ENCODE peak calls at places on chromosomes 13 and 19, in eight cellular contexts. J, H, Z, B, L, Q, T and N are unnamed samples.
A peak's percentile ranks its signal among the peaks of the same experiment; 100 is the strongest.

GRCh38 chr19:5170329-5170745 is 170.3 kb downstream of the PTPRS start:
- DNase-seq in J (peak; percentile 34), H (no peak), Z (peak; percentile 45), B (peak; percentile 30), Q (no peak), L (no peak), T (peak; percentile 34), N (peak; percentile 41)

GRCh38 chr19:48543121-48543710 is 8.8 kb upstream of the SULT2B1 start:
- DNase-seq in Z (no peak), T (no peak), B (no peak), L (no peak), J (no peak), Q (no peak), H (peak; percentile 85), N (no peak)

GRCh38 chr19:4533334-4533733 is 1.7 kb downstream of the PLIN5 start:
- DNase-seq in B (no peak), H (no peak), L (no peak), T (no peak), Q (no peak), Z (no peak), J (no peak), N (no peak)

GRCh38 chr19:58497634-58498170 is 14.1 kb downstream of the SLC27A5 start:
- DNase-seq in H (no peak), T (no peak), J (no peak), Z (no peak), L (no peak), Q (no peak), B (no peak), N (no peak)

GRCh38 chr19:32287811-32288227 is 57.6 kb upstream of the ZNF507 start:
- DNase-seq in Q (peak; percentile 80), J (no peak), T (peak; percentile 65), Z (peak; percentile 83), H (peak; percentile 49), B (no peak), L (no peak), N (no peak)

GRCh38 chr19:39402417-39403297 is 4.0 kb upstream of the ZFP36 start:
- DNase-seq in B (peak; percentile 81), L (peak; percentile 44), T (peak; percentile 81), Q (peak; percentile 96), J (peak; percentile 69), Z (peak; percentile 81), H (no peak), N (peak; percentile 85)

GRCh38 chr19:55080915-55081772 is 5.5 kb downstream of the EPS8L1 start:
- DNase-seq in B (peak; percentile 94), Z (peak; percentile 95), L (peak; percentile 81), J (peak; percentile 81), H (peak; percentile 71), Q (peak; percentile 83), T (peak; percentile 80), N (peak; percentile 75)

GRCh38 chr13:45205124-45205523 is 4.3 kb upstream of the KCTD4 start:
- DNase-seq in Q (no peak), B (no peak), Z (no peak), L (no peak), H (no peak), T (no peak), J (no peak), N (no peak)

GRCh38 chr19:57903298-57904174 is 12.9 kb downstream of the ZNF417 start:
- DNase-seq in J (no peak), Q (no peak), B (no peak), Z (no peak), H (no peak), T (no peak), L (no peak), N (no peak)

GRCh38 chr19:6211632-6212402 is 68.0 kb downstream of the MLLT1 start:
- DNase-seq in T (no peak), H (no peak), Q (no peak), J (no peak), Z (no peak), B (no peak), L (no peak), N (no peak)

GRCh38 chr13:83733293-83733692 is 149.0 kb downstream of the SLITRK1 start:
- DNase-seq in B (no peak), L (no peak), Q (no peak), T (no peak), J (no peak), H (no peak), Z (no peak), N (no peak)

GRCh38 chr19:40933025-40933424 is 51.0 kb upstream of the CYP2A7 start:
- DNase-seq in H (no peak), T (no peak), Z (peak; percentile 46), J (no peak), Q (no peak), L (no peak), B (no peak), N (no peak)

GRCh38 chr19:55652311-55653078 is 2.3 kb upstream of the U2AF2 start:
- DNase-seq in B (no peak), Q (peak; percentile 57), Z (no peak), L (no peak), H (no peak), J (no peak), T (peak; percentile 36), N (no peak)

GRCh38 chr13:23778879-23779278 is 110.3 kb downstream of the MIPEP start:
- DNase-seq in T (no peak), Q (no peak), B (no peak), L (no peak), J (no peak), H (no peak), Z (no peak), N (no peak)

GRCh38 chr19:55481148-55482127 is 3.5 kb upstream of the NAT14 start:
- DNase-seq in Q (no peak), L (no peak), B (no peak), T (no peak), H (no peak), J (no peak), Z (no peak), N (no peak)

GRCh38 chr19:5926641-5927438 is 12.8 kb downstream of the CAPS start:
- DNase-seq in Z (no peak), L (no peak), J (no peak), Q (peak; percentile 78), B (no peak), H (no peak), T (no peak), N (no peak)

GRCh38 chr19:38932425-38933179 is 1.9 kb downstream of the MRPS12 start:
- DNase-seq in Q (no peak), Z (peak; percentile 60), B (no peak), T (no peak), H (no peak), J (no peak), L (no peak), N (no peak)

GRCh38 chr19:57282011-57282636 is 1.8 kb downstream of the ZNF460 start:
- DNase-seq in B (no peak), H (no peak), L (no peak), T (no peak), J (no peak), Z (no peak), Q (no peak), N (no peak)

GRCh38 chr19:19234220-19234816 is 22.6 kb downstream of the NCAN start:
- DNase-seq in Z (no peak), J (no peak), H (no peak), L (no peak), Q (no peak), B (no peak), T (no peak), N (no peak)

GRCh38 chr19:16386619-16387240 is 62.1 kb downstream of the KLF2 start:
- DNase-seq in B (peak; percentile 53), J (no peak), Z (peak; percentile 61), T (peak; percentile 58), Q (peak; percentile 48), L (no peak), H (peak; percentile 66), N (peak; percentile 44)

GRCh38 chr19:30696514-30696913 is 324.3 kb downstream of the ZNF536 start:
- DNase-seq in J (no peak), Q (peak; percentile 30), L (no peak), B (no peak), H (no peak), T (peak; percentile 48), Z (peak; percentile 82), N (no peak)

GRCh38 chr19:46361915-46362314 is 15.0 kb downstream of the PPP5C start:
- DNase-seq in Q (no peak), J (no peak), B (no peak), T (no peak), Z (no peak), H (no peak), L (no peak), N (no peak)